ENCODE peak calls at places on chromosomes 1 and 21, in five cellular contexts. X, K, W, L and D are unnamed samples.

GRCh38 chr1:72322910-72323309 is 40.6 kb upstream of the NEGR1 start:
- DNase-seq in X (no peak), K (no peak), W (no peak), L (no peak), D (no peak)

GRCh38 chr1:18792747-18793146 is 66.7 kb downstream of the TAS1R2 start:
- DNase-seq in K (no peak), X (no peak), L (no peak), W (no peak), D (no peak)

GRCh38 chr1:202210370-202210769 is 16.8 kb downstream of the LGR6 start:
- DNase-seq in K (no peak), X (no peak), W (no peak), L (no peak), D (no peak)

GRCh38 chr1:178262101-178262500 is 168.2 kb downstream of the RASAL2 start:
- DNase-seq in L (no peak), W (no peak), X (no peak), K (no peak), D (no peak)

GRCh38 chr1:93616221-93616995 is 65.2 kb downstream of the BCAR3 start:
- DNase-seq in W (no peak), X (no peak), K (no peak), L (no peak), D (no peak)

GRCh38 chr1:58815680-58816071 is 31.8 kb upstream of the JUN start:
- DNase-seq in K (no peak), X (no peak), L (peak), W (peak), D (no peak)

GRCh38 chr1:168893359-168893791 is 164.4 kb upstream of the DPT start:
- DNase-seq in K (no peak), L (no peak), W (no peak), X (no peak), D (no peak)

GRCh38 chr1:8649875-8650274 is 167.6 kb downstream of the RERE start:
- DNase-seq in W (no peak), L (no peak), X (no peak), K (no peak), D (no peak)

GRCh38 chr1:43443197-43443946 is 10.4 kb downstream of the HYI start:
- DNase-seq in X (no peak), K (no peak), L (no peak), W (no peak), D (no peak)

GRCh38 chr21:45801989-45802388 is 158.5 kb downstream of the PCBP3 start:
- DNase-seq in K (no peak), W (no peak), X (no peak), L (no peak), D (peak)

GRCh38 chr1:156920233-156921052 is at the start of gene LRRC71:
- DNase-seq in X (peak), L (peak), W (peak), K (peak), D (peak)